ENCODE peak calls at places on chromosomes 4 and X, in seven cellular contexts. One of them, this sample, is unnamed.

GRCh38 chr4:151417164-151417571 is 8.2 kb downstream of the FHIP1A start:
- DNase-seq in NCI-H1694 treated with DMSO at 0.1 percent for 48 hours: no peak
- DNase-seq in EH: no peak
- DNase-seq in AG04450: no peak
- DNase-seq in brain pericyte: no peak
- DNase-seq in T1000: no peak
- DNase-seq in amniotic stem cell: no peak
- DNase-seq in this sample: no peak

GRCh38 chr4:136032391-136032790 is 1499.9 kb downstream of the PCDH18 start:
- DNase-seq in NCI-H1694 treated with DMSO at 0.1 percent for 48 hours: no peak
- DNase-seq in EH: no peak
- DNase-seq in AG04450: no peak
- DNase-seq in brain pericyte: no peak
- DNase-seq in T1000: no peak
- DNase-seq in amniotic stem cell: no peak
- DNase-seq in this sample: no peak

GRCh38 chr4:182960228-182960627 is 43.0 kb upstream of the DCTD start:
- DNase-seq in NCI-H1694 treated with DMSO at 0.1 percent for 48 hours: no peak
- DNase-seq in EH: no peak
- DNase-seq in AG04450: no peak
- DNase-seq in brain pericyte: no peak
- DNase-seq in T1000: no peak
- DNase-seq in amniotic stem cell: no peak
- DNase-seq in this sample: no peak

GRCh38 chr4:125445525-125445924 is 130.8 kb downstream of the FAT4 start:
- DNase-seq in NCI-H1694 treated with DMSO at 0.1 percent for 48 hours: no peak
- DNase-seq in EH: no peak
- DNase-seq in AG04450: no peak
- DNase-seq in brain pericyte: no peak
- DNase-seq in T1000: no peak
- DNase-seq in amniotic stem cell: no peak
- DNase-seq in this sample: no peak

GRCh38 chrX:114028907-114029662 is 554.8 kb upstream of the HTR2C start:
- DNase-seq in NCI-H1694 treated with DMSO at 0.1 percent for 48 hours: no peak
- DNase-seq in EH: no peak
- DNase-seq in AG04450: no peak
- DNase-seq in brain pericyte: no peak
- DNase-seq in T1000: no peak
- DNase-seq in amniotic stem cell: no peak
- DNase-seq in this sample: no peak

GRCh38 chr4:18686338-18687039 is 664.9 kb upstream of the LCORL start:
- DNase-seq in NCI-H1694 treated with DMSO at 0.1 percent for 48 hours: no peak
- DNase-seq in EH: peak
- DNase-seq in AG04450: no peak
- DNase-seq in brain pericyte: peak
- DNase-seq in T1000: no peak
- DNase-seq in amniotic stem cell: no peak
- DNase-seq in this sample: no peak

GRCh38 chr4:175891863-175892262 is 79.8 kb upstream of the GPM6A start:
- DNase-seq in NCI-H1694 treated with DMSO at 0.1 percent for 48 hours: peak
- DNase-seq in EH: peak
- DNase-seq in AG04450: no peak
- DNase-seq in brain pericyte: peak
- DNase-seq in T1000: no peak
- DNase-seq in amniotic stem cell: no peak
- DNase-seq in this sample: no peak

GRCh38 chr4:108646706-108647105 is 3.7 kb upstream of the OSTC start:
- DNase-seq in NCI-H1694 treated with DMSO at 0.1 percent for 48 hours: no peak
- DNase-seq in EH: no peak
- DNase-seq in AG04450: no peak
- DNase-seq in brain pericyte: no peak
- DNase-seq in T1000: no peak
- DNase-seq in amniotic stem cell: no peak
- DNase-seq in this sample: no peak

GRCh38 chr4:110630621-110631402 is 7.9 kb upstream of the PITX2 start:
- DNase-seq in NCI-H1694 treated with DMSO at 0.1 percent for 48 hours: no peak
- DNase-seq in EH: no peak
- DNase-seq in AG04450: no peak
- DNase-seq in brain pericyte: no peak
- DNase-seq in T1000: no peak
- DNase-seq in amniotic stem cell: no peak
- DNase-seq in this sample: no peak

GRCh38 chrX:66042307-66043077 is 2.6 kb upstream of the VSIG4 start:
- DNase-seq in NCI-H1694 treated with DMSO at 0.1 percent for 48 hours: no peak
- DNase-seq in EH: no peak
- DNase-seq in AG04450: no peak
- DNase-seq in brain pericyte: no peak
- DNase-seq in T1000: no peak
- DNase-seq in amniotic stem cell: no peak
- DNase-seq in this sample: no peak

GRCh38 chrX:65723706-65724105 is 56.3 kb downstream of the MSN start:
- DNase-seq in NCI-H1694 treated with DMSO at 0.1 percent for 48 hours: no peak
- DNase-seq in EH: peak
- DNase-seq in AG04450: no peak
- DNase-seq in brain pericyte: no peak
- DNase-seq in T1000: no peak
- DNase-seq in amniotic stem cell: no peak
- DNase-seq in this sample: peak

GRCh38 chr4:135552131-135552530 is 1350.5 kb upstream of the PABPC4L start:
- DNase-seq in NCI-H1694 treated with DMSO at 0.1 percent for 48 hours: no peak
- DNase-seq in EH: no peak
- DNase-seq in AG04450: no peak
- DNase-seq in brain pericyte: no peak
- DNase-seq in T1000: no peak
- DNase-seq in amniotic stem cell: no peak
- DNase-seq in this sample: no peak

GRCh38 chrX:137164329-137164728 is 130.5 kb upstream of the GPR101 start:
- DNase-seq in NCI-H1694 treated with DMSO at 0.1 percent for 48 hours: no peak
- DNase-seq in EH: no peak
- DNase-seq in AG04450: no peak
- DNase-seq in brain pericyte: no peak
- DNase-seq in T1000: no peak
- DNase-seq in amniotic stem cell: no peak
- DNase-seq in this sample: no peak

GRCh38 chrX:56600141-56600540 is 36.7 kb downstream of the UBQLN2 start:
- DNase-seq in NCI-H1694 treated with DMSO at 0.1 percent for 48 hours: no peak
- DNase-seq in EH: no peak
- DNase-seq in AG04450: no peak
- DNase-seq in brain pericyte: no peak
- DNase-seq in T1000: no peak
- DNase-seq in amniotic stem cell: no peak
- DNase-seq in this sample: no peak

GRCh38 chr4:40687676-40688389 is 58.2 kb upstream of the RBM47 start:
- DNase-seq in NCI-H1694 treated with DMSO at 0.1 percent for 48 hours: no peak
- DNase-seq in EH: no peak
- DNase-seq in AG04450: no peak
- DNase-seq in brain pericyte: no peak
- DNase-seq in T1000: no peak
- DNase-seq in amniotic stem cell: no peak
- DNase-seq in this sample: no peak

GRCh38 chrX:134256684-134257083 is 19.7 kb downstream of the CCDC160 start:
- DNase-seq in NCI-H1694 treated with DMSO at 0.1 percent for 48 hours: no peak
- DNase-seq in EH: no peak
- DNase-seq in AG04450: no peak
- DNase-seq in brain pericyte: no peak
- DNase-seq in T1000: no peak
- DNase-seq in amniotic stem cell: no peak
- DNase-seq in this sample: no peak

GRCh38 chr4:136471051-136471450 is 1061.2 kb downstream of the PCDH18 start:
- DNase-seq in NCI-H1694 treated with DMSO at 0.1 percent for 48 hours: no peak
- DNase-seq in EH: no peak
- DNase-seq in AG04450: no peak
- DNase-seq in brain pericyte: no peak
- DNase-seq in T1000: no peak
- DNase-seq in amniotic stem cell: no peak
- DNase-seq in this sample: no peak

GRCh38 chr4:48436318-48436717 is 46.8 kb upstream of the SLC10A4 start:
- DNase-seq in NCI-H1694 treated with DMSO at 0.1 percent for 48 hours: no peak
- DNase-seq in EH: no peak
- DNase-seq in AG04450: no peak
- DNase-seq in brain pericyte: no peak
- DNase-seq in T1000: no peak
- DNase-seq in amniotic stem cell: no peak
- DNase-seq in this sample: no peak

GRCh38 chr4:3369781-3370660 is 71.7 kb upstream of the HGFAC start:
- DNase-seq in NCI-H1694 treated with DMSO at 0.1 percent for 48 hours: peak
- DNase-seq in EH: peak
- DNase-seq in AG04450: peak
- DNase-seq in brain pericyte: peak
- DNase-seq in T1000: no peak
- DNase-seq in amniotic stem cell: peak
- DNase-seq in this sample: no peak

GRCh38 chrX:107451754-107452153 is 2.3 kb downstream of the FRMPD3 start:
- DNase-seq in NCI-H1694 treated with DMSO at 0.1 percent for 48 hours: no peak
- DNase-seq in EH: no peak
- DNase-seq in AG04450: no peak
- DNase-seq in brain pericyte: no peak
- DNase-seq in T1000: no peak
- DNase-seq in amniotic stem cell: no peak
- DNase-seq in this sample: no peak

GRCh38 chr4:174214102-174214878 is 69.2 kb downstream of the FBXO8 start:
- DNase-seq in NCI-H1694 treated with DMSO at 0.1 percent for 48 hours: no peak
- DNase-seq in EH: no peak
- DNase-seq in AG04450: no peak
- DNase-seq in brain pericyte: no peak
- DNase-seq in T1000: no peak
- DNase-seq in amniotic stem cell: no peak
- DNase-seq in this sample: no peak

GRCh38 chrX:44439242-44439641 is 95.8 kb upstream of the EFHC2 start:
- DNase-seq in NCI-H1694 treated with DMSO at 0.1 percent for 48 hours: no peak
- DNase-seq in EH: no peak
- DNase-seq in AG04450: no peak
- DNase-seq in brain pericyte: no peak
- DNase-seq in T1000: no peak
- DNase-seq in amniotic stem cell: no peak
- DNase-seq in this sample: no peak

GRCh38 chr4:126489826-126490463 is 1142.8 kb upstream of the INTU start:
- DNase-seq in NCI-H1694 treated with DMSO at 0.1 percent for 48 hours: no peak
- DNase-seq in EH: no peak
- DNase-seq in AG04450: no peak
- DNase-seq in brain pericyte: no peak
- DNase-seq in T1000: no peak
- DNase-seq in amniotic stem cell: no peak
- DNase-seq in this sample: no peak